ENCODE peak calls at places on chromosome 10, in six cellular contexts. M, N, G, O, B and T are unnamed samples.
A peak's percentile ranks its signal among the peaks of the same experiment; 100 is the strongest.

GRCh38 chr10:5094265-5095205 is at the start of gene AKR1C3:
- DNase-seq in O (no peak), B (no peak), M (peak; percentile 31), G (peak; percentile 42), N (no peak), T (peak; percentile 23)

GRCh38 chr10:102113956-102114857 is 6.0 kb downstream of the LDB1 start:
- DNase-seq in G (no peak), N (peak; percentile 33), M (peak; percentile 37), O (no peak), B (peak; percentile 28), T (no peak)

GRCh38 chr10:128751284-128751683 is 625.1 kb upstream of the MKI67 start:
- DNase-seq in N (no peak), O (no peak), M (no peak), G (no peak), B (no peak), T (no peak)

GRCh38 chr10:75772153-75772887 is 340.9 kb downstream of the LRMDA start:
- DNase-seq in M (peak; percentile 37), O (no peak), N (no peak), B (no peak), G (peak; percentile 48), T (no peak)

GRCh38 chr10:131354380-131354779 is 42.9 kb upstream of the TCERG1L start:
- DNase-seq in B (peak; percentile 21), O (no peak), M (no peak), G (no peak), N (no peak), T (no peak)

GRCh38 chr10:15877836-15878576 is 17.7 kb upstream of the MINDY3 start:
- DNase-seq in M (no peak), B (no peak), G (no peak), N (no peak), O (no peak), T (no peak)

GRCh38 chr10:127908106-127908957 is 1.4 kb downstream of the PTPRE start:
- DNase-seq in O (peak; percentile 33), M (no peak), B (no peak), G (no peak), N (peak; percentile 68), T (no peak)

GRCh38 chr10:103636996-103637395 is 143.5 kb downstream of the NEURL1 start:
- DNase-seq in N (no peak), M (no peak), G (no peak), O (no peak), B (no peak), T (no peak)

GRCh38 chr10:11882646-11883375 is 59.7 kb downstream of the PROSER2 start:
- DNase-seq in N (no peak), O (no peak), G (no peak), B (peak; percentile 40), M (no peak), T (no peak)

GRCh38 chr10:30671011-30671616 is 41.6 kb upstream of the LYZL2 start:
- DNase-seq in N (no peak), O (peak; percentile 19), G (peak; percentile 67), M (no peak), B (peak; percentile 53), T (peak; percentile 34)

GRCh38 chr10:104925232-104925851 is 284.3 kb downstream of the SORCS3 start:
- DNase-seq in G (peak; percentile 3), N (peak; percentile 24), B (peak; percentile 25), M (peak; percentile 40), O (peak; percentile 13), T (no peak)

GRCh38 chr10:78212134-78212785 is 178.6 kb downstream of the RPS24 start:
- DNase-seq in B (no peak), G (no peak), M (no peak), O (no peak), N (peak; percentile 68), T (no peak)

GRCh38 chr10:82866424-82867020 is 991.5 kb downstream of the NRG3 start:
- DNase-seq in N (no peak), G (no peak), O (no peak), M (no peak), B (no peak), T (no peak)